ENCODE peak calls at places on chromosome 2, in six cellular contexts. L is NCI-H510A treated with DMSO at 0.1 percent for 48 hours, O is HCT116, A is nephron progenitor cell, Q is AG09319, T is HEK293T. E is an unnamed sample.

GRCh38 chr2:10880586-10881321 is 31.0 kb upstream of the KCNF1 start:
- DNase-seq in L (no peak), T (no peak), Q (no peak), A (no peak), O (no peak), E (no peak)

GRCh38 chr2:179677148-179677688 is 184.2 kb downstream of the ZNF385B start:
- DNase-seq in O (no peak), Q (no peak), A (no peak), T (no peak), L (peak), E (no peak)

GRCh38 chr2:229634574-229635185 is 79.7 kb downstream of the DNER start:
- DNase-seq in O (no peak), L (no peak), T (no peak), Q (no peak), A (peak), E (no peak)

GRCh38 chr2:42861321-42861720 is 68.9 kb upstream of the HAAO start:
- DNase-seq in L (no peak), Q (no peak), A (no peak), O (no peak), T (no peak), E (no peak)

GRCh38 chr2:213696427-213696826 is 412.2 kb downstream of the SPAG16 start:
- DNase-seq in A (no peak), T (no peak), L (no peak), O (no peak), Q (no peak), E (no peak)

GRCh38 chr2:74261204-74261864 is 62.9 kb downstream of the MTHFD2 start:
- DNase-seq in T (no peak), A (peak), O (peak), Q (no peak), L (peak), E (peak)

GRCh38 chr2:229856416-229856815 is 65.4 kb downstream of the TRIP12 start:
- DNase-seq in T (no peak), L (no peak), Q (no peak), O (no peak), A (no peak), E (no peak)

GRCh38 chr2:240429341-240429871 is 6.1 kb upstream of the GPC1 start:
- DNase-seq in T (no peak), O (no peak), A (no peak), Q (no peak), L (no peak), E (no peak)

GRCh38 chr2:128314348-128315121 is 4.1 kb downstream of the HS6ST1 start:
- DNase-seq in O (no peak), Q (no peak), A (no peak), L (no peak), T (no peak), E (no peak)

GRCh38 chr2:12009323-12009905 is 263.0 kb downstream of the LPIN1 start:
- DNase-seq in A (no peak), T (no peak), O (no peak), Q (no peak), L (no peak), E (no peak)

GRCh38 chr2:70948350-70949003 is 12.8 kb downstream of the ATP6V1B1 start:
- DNase-seq in O (peak), T (peak), L (peak), Q (peak), A (peak), E (peak)

GRCh38 chr2:18536100-18536499 is 24.4 kb downstream of the RDH14 start:
- DNase-seq in L (peak), T (no peak), Q (no peak), O (no peak), A (no peak), E (no peak)

GRCh38 chr2:55311444-55311870 is 42.4 kb upstream of the MTIF2 start:
- DNase-seq in O (no peak), A (no peak), L (no peak), Q (no peak), T (peak), E (no peak)

GRCh38 chr2:124678043-124678442 is 653.0 kb downstream of the CNTNAP5 start:
- DNase-seq in Q (no peak), T (no peak), O (no peak), A (no peak), L (no peak), E (no peak)

GRCh38 chr2:215699698-215700407 is 264.0 kb upstream of the FN1 start:
- DNase-seq in T (no peak), O (no peak), L (no peak), A (no peak), Q (no peak), E (no peak)

GRCh38 chr2:38750011-38750792 is 959 bp downstream of the SRSF7 start:
- DNase-seq in T (peak), O (no peak), L (no peak), Q (no peak), A (peak), E (peak)

GRCh38 chr2:28150211-28150879 is 242.3 kb upstream of the FOSL2 start:
- DNase-seq in Q (no peak), A (no peak), O (no peak), T (no peak), L (no peak), E (no peak)

GRCh38 chr2:70697603-70698383 is 70.2 kb downstream of the ADD2 start:
- DNase-seq in L (no peak), A (no peak), O (no peak), T (no peak), Q (no peak), E (no peak)

GRCh38 chr2:205482399-205483065 is 199.8 kb upstream of the NRP2 start:
- DNase-seq in A (no peak), O (no peak), T (no peak), L (no peak), Q (no peak), E (no peak)

GRCh38 chr2:193627187-193627917 is 1432.6 kb upstream of the TMEFF2 start:
- DNase-seq in A (no peak), Q (no peak), O (no peak), T (no peak), L (no peak), E (peak)

GRCh38 chr2:234914371-234915154 is 37.3 kb upstream of the SH3BP4 start:
- DNase-seq in O (no peak), L (no peak), T (no peak), A (no peak), Q (no peak), E (no peak)

GRCh38 chr2:236565879-236566402 is 3.7 kb upstream of the ACKR3 start:
- DNase-seq in L (no peak), T (no peak), Q (no peak), A (no peak), O (no peak), E (no peak)

GRCh38 chr2:231663458-231664290 is 44.7 kb upstream of the PTMA start:
- DNase-seq in A (no peak), Q (no peak), L (no peak), T (no peak), O (no peak), E (no peak)

GRCh38 chr2:60577884-60578283 is 24.4 kb upstream of the BCL11A start:
- DNase-seq in O (no peak), Q (no peak), A (no peak), L (no peak), T (no peak), E (no peak)

GRCh38 chr2:238910751-238911351 is 63.0 kb downstream of the TWIST2 start:
- DNase-seq in A (no peak), O (no peak), Q (no peak), L (peak), T (no peak), E (no peak)

GRCh38 chr2:70528921-70529320 is 24.7 kb downstream of the TGFA start:
- DNase-seq in L (no peak), Q (no peak), A (no peak), T (no peak), O (no peak), E (no peak)

GRCh38 chr2:165277860-165278656 is 38.8 kb downstream of the SCN2A start:
- DNase-seq in L (no peak), Q (no peak), A (no peak), O (no peak), T (no peak), E (no peak)

GRCh38 chr2:37711308-37711731 is 39.9 kb upstream of the CDC42EP3 start:
- DNase-seq in Q (no peak), T (no peak), O (peak), L (no peak), A (no peak), E (peak)

GRCh38 chr2:48727560-48727959 is 28.0 kb downstream of the LHCGR start:
- DNase-seq in L (no peak), T (no peak), A (no peak), O (no peak), Q (no peak), E (no peak)

GRCh38 chr2:234304945-234305344 is 191.9 kb downstream of the ARL4C start:
- DNase-seq in T (no peak), A (no peak), Q (no peak), L (no peak), O (no peak), E (no peak)

GRCh38 chr2:45007961-45008295 is 1.3 kb downstream of the SIX2 start:
- DNase-seq in Q (no peak), A (no peak), O (no peak), L (no peak), T (no peak), E (no peak)

GRCh38 chr2:67209107-67209506 is 188.0 kb upstream of the ETAA1 start:
- DNase-seq in T (no peak), A (no peak), Q (no peak), L (no peak), O (no peak), E (no peak)

GRCh38 chr2:234241656-234242445 is 191.3 kb downstream of the SPP2 start:
- DNase-seq in L (no peak), Q (no peak), O (no peak), T (no peak), A (peak), E (no peak)

E was measured in transverse colon.